ENCODE peak calls at places on chromosomes 3 and 15, in four cellular contexts. M is CD8-positive, alpha-beta memory T cell; G is neuronal stem cell; E is CD4-positive, alpha-beta T cell. A is an unnamed sample.

GRCh38 chr3:172153335-172153861 is 114.0 kb downstream of the FNDC3B start:
- DNase-seq in E (peak), G (no peak), M (no peak), A (peak)

GRCh38 chr3:112582242-112582874 is 20.5 kb downstream of the SLC35A5 start:
- DNase-seq in E (no peak), G (peak), M (no peak), A (no peak)

GRCh38 chr15:61584410-61584809 is 355.3 kb upstream of the RORA start:
- DNase-seq in G (no peak), E (no peak), M (no peak), A (no peak)

GRCh38 chr3:127768346-127769008 is 53.8 kb downstream of the MGLL start:
- DNase-seq in M (no peak), G (no peak), E (no peak), A (peak)

GRCh38 chr3:107846282-107846852 is 244.5 kb downstream of the CD47 start:
- DNase-seq in M (no peak), E (no peak), G (peak), A (peak)

GRCh38 chr3:159724627-159725026 is 264.0 kb upstream of the IL12A start:
- DNase-seq in G (no peak), M (no peak), E (no peak), A (no peak)

GRCh38 chr3:194286747-194287146 is 64.4 kb downstream of the CPN2 start:
- DNase-seq in G (peak), M (no peak), E (no peak), A (no peak)

GRCh38 chr3:4474683-4475490 is 7.8 kb upstream of the SUMF1 start:
- DNase-seq in E (no peak), M (no peak), G (peak), A (no peak)

GRCh38 chr15:80982205-80982604 is 7.4 kb downstream of the MESD start:
- DNase-seq in G (no peak), M (no peak), E (no peak), A (no peak)

GRCh38 chr3:107687182-107687581 is 164.4 kb downstream of the BBX start:
- DNase-seq in G (no peak), E (no peak), M (no peak), A (no peak)

GRCh38 chr15:33526532-33526931 is 215.8 kb downstream of the RYR3 start:
- DNase-seq in G (no peak), E (no peak), M (no peak), A (no peak)

GRCh38 chr15:78204351-78205309 is 29.7 kb downstream of the ACSBG1 start:
- DNase-seq in M (no peak), E (no peak), G (no peak), A (no peak)

GRCh38 chr3:66053009-66053782 is 14.5 kb upstream of the MAGI1 start:
- DNase-seq in G (no peak), E (no peak), M (no peak), A (no peak)

GRCh38 chr3:115659253-115659652 is 35.9 kb downstream of the GAP43 start:
- DNase-seq in M (no peak), G (no peak), E (no peak), A (no peak)

GRCh38 chr3:72628065-72628464 is 220.2 kb downstream of the SHQ1 start:
- DNase-seq in M (no peak), G (no peak), E (no peak), A (no peak)

GRCh38 chr15:96468036-96468435 is 137.5 kb downstream of the NR2F2 start:
- DNase-seq in E (no peak), G (no peak), M (no peak), A (no peak)

DNA sequence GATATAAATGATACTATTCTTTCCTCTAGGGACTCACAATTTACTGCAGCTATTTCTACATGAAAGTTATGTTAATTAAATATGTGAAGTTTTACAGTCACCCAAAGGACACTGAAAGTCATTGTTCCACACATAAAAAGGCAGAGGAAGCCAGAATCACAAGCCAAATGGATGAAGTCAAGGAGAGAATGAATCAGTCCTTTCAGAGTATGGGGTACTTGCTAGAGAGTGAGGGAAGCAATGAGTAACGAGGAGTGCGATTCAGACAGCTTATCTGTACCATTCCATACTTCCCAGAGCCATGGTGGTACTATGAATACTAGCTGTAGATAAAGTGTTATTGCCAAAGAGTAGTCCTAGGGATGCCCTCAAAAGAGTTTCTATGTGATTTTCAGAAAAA is 16.8 kb downstream of the ST3GAL6 start:
- DNase-seq in M (no peak), G (no peak), E (no peak), A (no peak)
- H3K27ac ChIP-seq in M (no peak), G (no peak), E (no peak), A (no peak)

DNA sequence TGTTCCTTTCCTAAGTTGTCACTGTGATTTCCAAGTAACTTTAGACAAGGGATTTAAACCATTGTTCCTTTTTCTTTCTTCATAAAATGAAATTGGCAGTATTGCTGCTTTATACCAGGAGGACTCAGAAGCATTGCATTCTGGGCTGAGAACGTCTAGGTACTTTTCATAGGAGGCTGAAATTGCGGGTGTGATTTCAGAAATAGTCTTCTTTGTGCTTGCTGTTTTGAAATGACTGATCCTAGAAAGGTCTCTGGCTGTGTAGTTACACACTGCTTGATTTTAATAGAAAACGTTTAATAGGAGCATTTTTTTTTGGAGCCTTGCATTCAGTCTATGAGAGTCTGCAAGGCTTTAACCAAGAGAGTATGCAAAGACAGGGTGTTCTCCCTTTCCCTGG is 56.3 kb downstream of the PPM1L start:
- DNase-seq in G (no peak), M (no peak), E (no peak), A (no peak)
- H3K27ac ChIP-seq in G (no peak), M (no peak), E (no peak), A (no peak)

DNA sequence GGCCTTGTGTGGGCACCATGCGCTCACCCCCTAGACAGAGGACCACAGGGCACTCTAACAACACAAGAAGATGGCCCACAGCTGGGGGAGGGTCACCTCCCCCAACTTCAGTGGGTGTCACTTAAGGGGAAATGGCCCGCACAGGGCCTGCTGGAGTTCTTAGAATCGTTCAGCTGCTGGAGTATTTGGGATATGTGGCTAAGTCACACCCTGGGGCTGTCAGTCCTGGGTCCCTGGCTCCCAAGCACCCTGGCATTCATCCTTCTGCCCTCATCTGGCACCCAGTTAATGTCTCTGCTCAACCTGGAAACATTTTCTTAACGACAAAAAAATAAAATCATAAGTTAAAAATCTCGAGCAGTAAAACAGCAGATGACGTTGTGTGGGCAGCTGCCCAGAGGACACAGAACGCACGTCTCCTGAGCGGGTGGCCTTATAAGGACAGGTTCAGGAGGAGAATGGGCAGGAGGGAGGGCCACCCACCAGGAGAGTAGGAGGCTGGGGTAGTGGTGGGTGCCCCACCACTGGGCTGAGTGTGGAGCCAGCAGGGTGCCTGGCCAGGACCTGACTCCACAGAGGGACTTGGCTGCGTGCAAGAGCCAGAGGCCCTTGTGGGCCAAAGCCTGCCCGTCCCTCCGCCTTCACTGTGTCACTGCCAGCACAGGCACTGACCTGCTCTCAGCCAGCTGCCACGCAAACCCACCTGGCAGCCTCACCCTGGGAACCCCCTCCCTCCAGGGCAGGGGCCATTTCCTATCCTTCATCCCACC is 11.5 kb downstream of the KBTBD13 start:
- DNase-seq in G (no peak), E (no peak), M (no peak), A (peak)
- H3K27ac ChIP-seq in G (no peak), E (no peak), M (no peak), A (peak)

GRCh38 chr15:52290329-52290728 is 5.3 kb downstream of the MYO5C start:
- DNase-seq in E (no peak), M (no peak), G (no peak), A (no peak)

GRCh38 chr15:52287114-52287513 is 8.5 kb downstream of the MYO5C start:
- DNase-seq in G (no peak), M (no peak), E (no peak), A (no peak)

GRCh38 chr15:52288986-52289385 is 6.6 kb downstream of the MYO5C start:
- DNase-seq in E (no peak), M (no peak), G (no peak), A (no peak)

GRCh38 chr15:52289629-52290081 is 5.9 kb downstream of the MYO5C start:
- DNase-seq in G (no peak), M (no peak), E (no peak), A (no peak)

DNA sequence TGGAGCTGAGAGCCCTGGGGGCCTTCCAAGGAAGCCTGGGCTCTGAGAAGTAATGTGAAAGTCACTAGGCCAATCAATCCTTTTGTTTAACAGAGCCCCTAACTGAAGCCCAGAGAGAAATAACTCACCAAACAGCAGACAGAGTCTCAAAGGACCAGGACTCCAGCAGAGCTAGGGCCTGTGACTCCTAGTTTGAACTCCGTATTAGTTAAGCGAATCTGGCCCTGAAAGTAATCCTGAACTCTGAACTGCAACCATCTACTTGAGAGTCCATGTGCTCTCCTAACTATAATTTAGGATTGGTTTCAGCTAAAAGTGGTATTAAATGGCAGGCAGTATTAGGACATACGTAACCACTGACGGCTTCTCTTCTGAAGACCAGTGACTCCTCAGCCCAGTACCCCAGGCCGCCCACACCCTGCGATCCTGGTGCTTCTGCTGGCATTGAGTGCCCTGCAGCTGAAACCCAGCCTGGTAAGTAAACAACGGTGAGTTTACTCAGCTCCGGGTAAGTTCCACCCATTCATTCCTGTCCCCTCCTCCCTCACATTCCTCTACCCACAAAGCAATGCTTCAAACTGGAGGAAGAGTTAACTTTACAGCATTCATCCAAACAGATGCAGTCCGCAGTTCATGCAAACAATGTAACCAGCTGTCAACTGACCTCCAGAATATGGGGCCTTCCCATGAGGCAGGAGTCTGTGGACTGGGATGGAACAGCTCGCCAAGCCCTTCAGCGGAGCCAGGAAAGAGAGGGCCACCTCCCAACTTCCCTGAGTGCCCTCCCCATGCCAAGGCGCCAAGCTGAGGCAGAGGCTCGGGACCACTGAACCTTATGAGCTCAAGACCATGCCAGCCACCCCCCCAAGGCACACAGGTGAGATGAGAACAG is 7.3 kb downstream of the MYO5C start:
- DNase-seq in M (no peak), E (no peak), G (no peak), A (peak)
- H3K27ac ChIP-seq in M (no peak), E (no peak), G (no peak), A (peak)

GRCh38 chr3:52213901-52214300 is 11.5 kb downstream of the TLR9 start:
- DNase-seq in M (no peak), G (no peak), E (no peak), A (no peak)

GRCh38 chr3:52213005-52213404 is 12.4 kb downstream of the TLR9 start:
- DNase-seq in M (no peak), E (no peak), G (no peak), A (no peak)

GRCh38 chr3:52210550-52211046 is 12.6 kb downstream of the ALAS1 start:
- DNase-seq in G (no peak), E (no peak), M (no peak), A (no peak)

GRCh38 chr3:52210037-52210436 is 12.1 kb downstream of the ALAS1 start:
- DNase-seq in G (no peak), E (no peak), M (no peak), A (no peak)

GRCh38 chr3:52211268-52211891 is 13.4 kb downstream of the ALAS1 start:
- DNase-seq in G (no peak), E (no peak), M (no peak), A (no peak)
- H3K27ac ChIP-seq in G (no peak), E (no peak), M (no peak), A (no peak)

DNA sequence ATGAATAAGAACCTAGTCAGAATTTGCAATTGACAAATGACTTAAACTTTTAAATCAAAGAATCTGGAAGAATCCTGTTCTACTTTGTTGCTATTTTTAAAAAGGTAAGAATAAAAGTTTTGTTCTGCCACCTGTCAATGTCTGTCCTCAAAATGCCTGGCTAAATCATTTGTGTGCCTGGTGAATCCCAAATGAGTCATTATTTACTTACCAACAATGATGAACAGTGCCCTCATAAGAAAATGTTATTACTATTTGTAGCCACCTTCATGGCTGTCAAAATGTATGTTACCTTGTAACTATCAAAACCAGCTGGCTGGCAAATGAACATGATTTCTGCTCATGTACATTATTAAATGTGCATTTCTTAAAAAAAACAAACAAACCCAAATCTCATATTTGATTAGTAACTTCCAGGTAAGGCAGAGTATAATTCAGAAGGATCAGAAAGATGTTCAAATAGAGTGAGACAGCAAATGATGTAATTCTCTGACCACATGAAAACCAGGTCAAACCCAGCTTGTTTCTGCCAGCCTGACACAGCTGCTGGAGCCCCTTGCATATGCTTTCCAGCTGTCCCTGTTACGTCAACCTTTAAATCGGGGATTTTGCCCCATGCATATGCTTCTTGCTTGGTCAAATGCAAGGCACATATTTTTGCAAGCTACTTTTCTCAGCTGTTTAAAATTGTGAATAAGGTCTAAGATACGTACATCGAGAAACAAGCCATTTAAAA is 137.9 kb downstream of the SSR3 start:
- DNase-seq in M (no peak), E (no peak), G (no peak), A (no peak)
- H3K27ac ChIP-seq in M (no peak), E (no peak), G (no peak), A (no peak)